ENCODE peak calls at places on chromosomes 1 and 21, in four cellular contexts. Q is kidney tubule cell, T is cardiac fibroblast, D is AG08396. R is an unnamed sample.

GRCh38 chr21:39050839-39051560 is 132.3 kb downstream of the PSMG1 start:
- DNase-seq in Q (no peak), T (no peak), D (no peak), R (no peak)

GRCh38 chr1:6040444-6040843 is 5.2 kb upstream of the KCNAB2 start:
- DNase-seq in Q (no peak), T (no peak), D (no peak), R (no peak)

GRCh38 chr1:76713535-76713934 is 153.7 kb upstream of the ST6GALNAC5 start:
- DNase-seq in Q (no peak), T (no peak), D (no peak), R (no peak)

GRCh38 chr1:111139234-111139955 is 498 bp downstream of the DRAM2 start:
- DNase-seq in Q (peak), T (peak), D (peak), R (peak)

GRCh38 chr1:165773324-165773965 is 4.8 kb upstream of the TMCO1 start:
- DNase-seq in Q (peak), T (peak), D (peak), R (peak)

GRCh38 chr1:226002667-226003501 is 3.7 kb upstream of the SDE2 start:
- DNase-seq in Q (no peak), T (peak), D (peak), R (peak)

GRCh38 chr1:117674521-117675400 is 68.9 kb downstream of the TENT5C start:
- DNase-seq in Q (no peak), T (peak), D (no peak), R (peak)

GRCh38 chr1:222950892-222951291 is 136.1 kb downstream of the DISP1 start:
- DNase-seq in Q (peak), T (no peak), D (no peak), R (no peak)

GRCh38 chr1:3796215-3797193 is at the start of gene LRRC47:
- DNase-seq in Q (peak), T (peak), D (peak), R (peak)

GRCh38 chr1:247204177-247204647 is 32.4 kb upstream of the ZNF124 start:
- DNase-seq in Q (no peak), T (no peak), D (no peak), R (peak)

GRCh38 chr1:97996880-97997279 is 76.0 kb upstream of the DPYD start:
- DNase-seq in Q (no peak), T (peak), D (no peak), R (peak)

GRCh38 chr21:40853956-40854688 is 7.2 kb upstream of the DSCAM start:
- DNase-seq in Q (no peak), T (no peak), D (no peak), R (no peak)

GRCh38 chr1:9766759-9767442 is 56.9 kb downstream of the CLSTN1 start:
- DNase-seq in Q (peak), T (peak), D (peak), R (peak)

GRCh38 chr1:68116643-68117235 is 66.3 kb upstream of the DIRAS3 start:
- DNase-seq in Q (peak), T (peak), D (no peak), R (peak)

GRCh38 chr1:5770981-5771765 is 221.1 kb downstream of the NPHP4 start:
- DNase-seq in Q (no peak), T (no peak), D (no peak), R (peak)

GRCh38 chr1:29620631-29621030 is 384.3 kb downstream of the PTPRU start:
- DNase-seq in Q (no peak), T (no peak), D (no peak), R (no peak)

GRCh38 chr1:13583964-13584791 is 546 bp downstream of the PDPN start:
- DNase-seq in Q (no peak), T (peak), D (no peak), R (peak)

GRCh38 chr21:20720623-20721022 is 277.6 kb upstream of the NCAM2 start:
- DNase-seq in Q (no peak), T (peak), D (no peak), R (peak)

GRCh38 chr1:150151291-150152181 is 1.8 kb downstream of the PLEKHO1 start:
- DNase-seq in Q (no peak), T (no peak), D (peak), R (no peak)

GRCh38 chr1:203288351-203288894 is 16.9 kb upstream of the BTG2 start:
- DNase-seq in Q (no peak), T (no peak), D (no peak), R (no peak)

GRCh38 chr1:42680921-42681683 is 1.1 kb upstream of the YBX1 start:
- DNase-seq in Q (peak), T (peak), D (peak), R (peak)

GRCh38 chr1:178609015-178609414 is 96.1 kb downstream of the TEX35 start:
- DNase-seq in Q (peak), T (peak), D (peak), R (peak)

GRCh38 chr1:172704003-172704402 is 45.1 kb downstream of the FASLG start:
- DNase-seq in Q (no peak), T (no peak), D (no peak), R (no peak)

GRCh38 chr1:39261712-39262221 is 57.3 kb downstream of the MACF1 start:
- DNase-seq in Q (no peak), T (peak), D (no peak), R (no peak)

GRCh38 chr1:215970406-215970805 is 403.3 kb downstream of the KCTD3 start:
- DNase-seq in Q (peak), T (peak), D (peak), R (no peak)